ENCODE peak calls at places on chromosome 15, in eight cellular contexts. Y is colonic mucosa, R is esophagus squamous epithelium, F is cardiac muscle cell, C is aorta, D is psoas muscle, B is heart right ventricle, W is endodermal cell. G is an unnamed sample.
A peak's percentile ranks its signal among the peaks of the same experiment; 100 is the strongest.

GRCh38 chr15:85710340-85710842 is 84.3 kb downstream of the KLHL25 start:
- DNase-seq in F (no peak), B (no peak), R (no peak), D (no peak), Y (no peak), C (no peak), W (no peak), G (no peak)

GRCh38 chr15:34217587-34218225 is 7.1 kb upstream of the EMC4 start:
- DNase-seq in D (no peak), W (no peak), R (no peak), Y (no peak), C (no peak), F (no peak), B (no peak), G (no peak)

GRCh38 chr15:83206971-83207621 is 527 bp downstream of the HDGFL3 start:
- DNase-seq in B (peak; percentile 24), C (peak; percentile 54), W (peak; percentile 77), D (peak; percentile 47), F (peak; percentile 63), Y (peak; percentile 27), R (no peak), G (peak; percentile 12)

GRCh38 chr15:89799011-89799924 is 15.4 kb downstream of the ANPEP start:
- DNase-seq in F (no peak), Y (no peak), R (no peak), D (no peak), W (no peak), B (no peak), C (no peak), G (no peak)

GRCh38 chr15:32706704-32707103 is 11.1 kb upstream of the GREM1 start:
- DNase-seq in C (no peak), D (no peak), R (no peak), W (no peak), Y (no peak), F (no peak), B (no peak), G (no peak)

GRCh38 chr15:99956022-99956775 is 223.0 kb upstream of the LYSMD4 start:
- DNase-seq in R (no peak), D (no peak), B (no peak), F (no peak), Y (peak; percentile 13), W (peak; percentile 41), C (no peak), G (no peak)

GRCh38 chr15:99126195-99126594 is 21.3 kb downstream of the SYNM start:
- DNase-seq in F (no peak), B (no peak), D (no peak), R (no peak), C (no peak), W (no peak), Y (no peak), G (no peak)

GRCh38 chr15:29675791-29676301 is 146.4 kb downstream of the TJP1 start:
- DNase-seq in F (no peak), W (peak; percentile 74), Y (no peak), B (no peak), C (no peak), R (no peak), D (no peak), G (no peak)

GRCh38 chr15:73751481-73751880 is 1.7 kb downstream of the INSYN1 start:
- DNase-seq in W (no peak), Y (no peak), F (no peak), C (no peak), R (no peak), D (no peak), B (no peak), G (no peak)

GRCh38 chr15:90907838-90908507 is 4.9 kb downstream of the MAN2A2 start:
- DNase-seq in W (no peak), C (peak; percentile 21), R (no peak), F (peak; percentile 44), D (no peak), Y (no peak), B (no peak), G (no peak)

DNA sequence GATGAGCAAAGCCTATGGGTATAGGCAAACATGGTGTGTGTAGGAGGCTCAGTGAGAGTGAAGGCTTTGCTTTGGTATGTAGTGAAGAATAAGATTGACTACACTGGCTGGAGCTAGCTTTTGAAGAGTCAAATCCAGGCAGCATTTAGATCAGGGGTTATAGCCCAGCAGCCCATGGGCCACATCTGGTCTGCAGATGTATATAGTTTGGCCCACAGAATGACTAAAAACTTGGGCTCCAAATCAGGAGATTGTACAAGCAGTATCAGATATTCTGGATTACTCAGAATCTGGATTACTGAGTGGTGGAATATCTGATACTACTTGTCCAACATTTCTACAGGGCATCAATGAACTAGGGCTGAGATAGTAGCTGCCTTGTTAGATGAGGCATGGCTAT is 92.9 kb upstream of the FGF7 start:
- DNase-seq in F (no peak), Y (no peak), D (no peak), C (no peak), R (no peak), B (no peak), W (no peak), G (no peak)
- H3K36me3 ChIP-seq in F (no peaks in the 10 kb centered on the region), Y (no peaks in the 10 kb centered on the region), D (no peaks in the 10 kb centered on the region), C (peaks cover 6% of the 10 kb centered on the region), R (peaks cover 30% of the 10 kb centered on the region), B (no peaks in the 10 kb centered on the region), W (peaks cover 4% of the 10 kb centered on the region), G (no peaks in the 10 kb centered on the region)

GRCh38 chr15:101149864-101150722 is 101.8 kb downstream of the CHSY1 start:
- DNase-seq in W (no peak), F (no peak), R (no peak), Y (no peak), C (no peak), D (no peak), B (no peak), G (no peak)
- H3K27ac ChIP-seq in W (no peak overlapping the region), F (peak overlapping the region; percentile 96), R (no peak overlapping the region), Y (no peak overlapping the region), C (no peak overlapping the region), D (no peak overlapping the region), B (no peak overlapping the region), G (no peak overlapping the region)

GRCh38 chr15:40389824-40390595 is 7.5 kb downstream of the KNSTRN start:
- DNase-seq in F (no peak), D (no peak), Y (no peak), R (no peak), B (no peak), W (no peak), C (no peak), G (no peak)

GRCh38 chr15:40386480-40386879 is 4.0 kb downstream of the KNSTRN start:
- DNase-seq in D (no peak), Y (no peak), B (no peak), R (no peak), C (no peak), W (no peak), F (no peak), G (no peak)

GRCh38 chr15:40392986-40393948 is 10.7 kb downstream of the KNSTRN start:
- DNase-seq in D (no peak), F (no peak), R (no peak), B (no peak), C (no peak), W (no peak), Y (no peak), G (no peak)

GRCh38 chr15:40388941-40389823 is 6.7 kb downstream of the KNSTRN start:
- DNase-seq in D (no peak), W (no peak), Y (no peak), R (no peak), B (no peak), C (no peak), F (no peak), G (no peak)
- H3K36me3 ChIP-seq in D (peaks cover 8% of the 10 kb centered on the region), W (peaks cover 82% of the 10 kb centered on the region), Y (no peaks in the 10 kb centered on the region), R (peaks cover 69% of the 10 kb centered on the region), B (no peaks in the 10 kb centered on the region), C (no peaks in the 10 kb centered on the region), F (peaks cover 49% of the 10 kb centered on the region), G (peaks cover 51% of the 10 kb centered on the region)

GRCh38 chr15:39460748-39461147 is 120.1 kb upstream of the THBS1 start:
- DNase-seq in Y (no peak), W (no peak), D (no peak), B (no peak), F (no peak), C (no peak), R (no peak), G (no peak)

GRCh38 chr15:39456582-39457330 is 124.1 kb upstream of the THBS1 start:
- DNase-seq in D (no peak), F (no peak), Y (no peak), B (no peak), W (no peak), R (no peak), C (no peak), G (no peak)

GRCh38 chr15:39458131-39458530 is 122.7 kb upstream of the THBS1 start:
- DNase-seq in D (no peak), R (no peak), Y (no peak), F (no peak), C (no peak), W (no peak), B (no peak), G (no peak)

GRCh38 chr15:39461536-39462140 is 119.2 kb upstream of the THBS1 start:
- DNase-seq in R (no peak), F (no peak), B (peak; percentile 84), D (peak; percentile 55), Y (no peak), C (peak; percentile 65), W (no peak), G (no peak)

DNA sequence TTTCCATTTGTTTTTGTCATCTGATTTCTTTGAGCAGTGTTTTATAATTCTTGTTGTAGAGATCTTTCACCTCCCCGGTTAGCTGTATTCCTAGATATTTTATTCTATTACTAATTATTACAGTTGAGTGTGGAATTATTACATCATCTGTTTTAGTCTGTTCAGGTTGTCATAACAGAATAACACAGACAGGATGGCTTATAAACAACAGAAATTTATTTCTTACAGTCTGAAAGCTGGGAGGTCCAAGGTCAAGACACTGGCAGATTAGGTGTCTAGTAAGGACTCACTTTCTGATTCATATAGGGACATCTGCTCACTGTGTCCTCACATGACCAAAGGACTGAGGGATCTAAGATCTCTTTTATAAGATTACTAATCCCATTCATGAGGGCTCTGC is 121.3 kb upstream of the THBS1 start:
- DNase-seq in W (no peak), Y (no peak), F (no peak), C (no peak), R (no peak), B (no peak), D (no peak), G (no peak)
- H3K27ac ChIP-seq in W (no peak overlapping the region), Y (no peak overlapping the region), F (no peak overlapping the region), C (no peak overlapping the region), R (no peak overlapping the region), B (no peak overlapping the region), D (no peak overlapping the region), G (no peak overlapping the region)